ENCODE peak calls at places on chromosome 18, in seven cellular contexts. G is lung, W is cardiac muscle cell, D is GM23338, E is fibroblast of lung, B is IMR-90, Q is heart right ventricle. L is an unnamed sample.

GRCh38 chr18:31197676-31198075 is 35.0 kb upstream of the DSC1 start:
- DNase-seq in D (no peak), Q (no peak), E (peak), W (no peak), B (no peak), G (no peak), L (no peak)

GRCh38 chr18:34787931-34788532 is 77.9 kb downstream of the DTNA start:
- DNase-seq in G (peak), E (peak), W (peak), D (peak), Q (peak), B (peak), L (no peak)

GRCh38 chr18:48950536-48951447 is at the start of gene SMAD7:
- DNase-seq in E (no peak), B (no peak), W (no peak), Q (peak), G (no peak), D (no peak), L (no peak)

GRCh38 chr18:45617284-45617683 is 2.0 kb downstream of the SLC14A2 start:
- DNase-seq in D (no peak), W (no peak), B (peak), Q (peak), E (peak), G (peak), L (peak)

GRCh38 chr18:71001597-71001996 is 712.8 kb downstream of the SOCS6 start:
- DNase-seq in B (no peak), D (no peak), Q (no peak), W (no peak), G (no peak), E (no peak), L (no peak)

GRCh38 chr18:70160075-70160678 is 45.3 kb downstream of the RTTN start:
- DNase-seq in E (no peak), Q (no peak), G (no peak), D (no peak), B (no peak), W (no peak), L (no peak)

GRCh38 chr18:12121175-12122095 is 27.8 kb downstream of the ANKRD62 start:
- DNase-seq in W (peak), E (no peak), G (no peak), D (peak), Q (no peak), B (peak), L (no peak)

GRCh38 chr18:58299936-58300335 is 255.9 kb downstream of the NEDD4L start:
- DNase-seq in W (no peak), B (no peak), E (no peak), G (no peak), Q (no peak), D (no peak), L (no peak)

GRCh38 chr18:32378705-32379104 is 92.0 kb downstream of the GAREM1 start:
- DNase-seq in B (peak), D (no peak), W (no peak), Q (no peak), E (peak), G (no peak), L (peak)

GRCh38 chr18:35027206-35027605 is 14.0 kb upstream of the MAPRE2 start:
- DNase-seq in D (no peak), W (no peak), Q (no peak), B (no peak), E (no peak), G (no peak), L (no peak)

GRCh38 chr18:63188063-63188462 is 131.5 kb downstream of the BCL2 start:
- DNase-seq in E (no peak), D (no peak), B (no peak), Q (no peak), G (no peak), W (no peak), L (no peak)

GRCh38 chr18:56043691-56044090 is 455.7 kb upstream of the TCF4 start:
- DNase-seq in D (peak), W (no peak), Q (no peak), E (peak), G (no peak), B (no peak), L (no peak)

GRCh38 chr18:35144628-35145027 is 96.2 kb upstream of the ZNF397 start:
- DNase-seq in B (no peak), D (no peak), G (no peak), Q (no peak), E (no peak), W (no peak), L (no peak)

GRCh38 chr18:22169011-22169888 is at the start of gene GATA6:
- DNase-seq in G (peak), E (peak), D (peak), W (peak), Q (peak), B (peak), L (peak)

GRCh38 chr18:57276720-57277284 is 75.6 kb upstream of the ST8SIA3 start:
- DNase-seq in D (peak), G (no peak), E (no peak), B (no peak), Q (no peak), W (no peak), L (no peak)

GRCh38 chr18:79679552-79680099 is at the start of gene CTDP1:
- DNase-seq in D (peak), Q (peak), W (peak), E (peak), B (peak), G (peak), L (peak)

GRCh38 chr18:26520974-26521373 is 27.4 kb downstream of the KCTD1 start:
- DNase-seq in Q (no peak), G (no peak), W (no peak), D (no peak), B (no peak), E (no peak), L (no peak)

GRCh38 chr18:47931707-47932103 is 1.2 kb upstream of the SMAD2 start:
- DNase-seq in E (no peak), B (no peak), G (no peak), D (peak), Q (peak), W (peak), L (no peak)

GRCh38 chr18:71239111-71239624 is 950.3 kb downstream of the SOCS6 start:
- DNase-seq in W (no peak), G (no peak), B (no peak), Q (no peak), E (no peak), D (no peak), L (no peak)

GRCh38 chr18:28359177-28359576 is 182.2 kb upstream of the CDH2 start:
- DNase-seq in G (no peak), E (no peak), Q (no peak), W (no peak), D (no peak), B (no peak), L (no peak)

GRCh38 chr18:65659912-65660311 is 90.9 kb upstream of the CDH7 start:
- DNase-seq in B (no peak), E (peak), G (no peak), W (no peak), Q (no peak), D (no peak), L (no peak)

GRCh38 chr18:9700261-9700796 is 7.8 kb upstream of the RAB31 start:
- DNase-seq in D (no peak), Q (no peak), E (peak), G (no peak), B (peak), W (no peak), L (no peak)

GRCh38 chr18:54647176-54647575 is 56.1 kb downstream of the DYNAP start:
- DNase-seq in G (no peak), B (peak), W (peak), Q (no peak), D (peak), E (peak), L (peak)

GRCh38 chr18:48773821-48774220 is 176.9 kb downstream of the SMAD7 start:
- DNase-seq in D (no peak), B (no peak), E (no peak), W (peak), G (no peak), Q (no peak), L (peak)

GRCh38 chr18:9124824-9125223 is 11.8 kb upstream of the ANKRD12 start:
- DNase-seq in D (no peak), B (no peak), E (no peak), W (no peak), G (no peak), Q (no peak), L (no peak)

GRCh38 chr18:45993441-45993840 is 26.3 kb upstream of the EPG5 start:
- DNase-seq in D (no peak), Q (no peak), W (no peak), G (no peak), E (peak), B (peak), L (no peak)

GRCh38 chr18:49400398-49401072 is 59.9 kb downstream of the DYM start:
- DNase-seq in Q (no peak), E (peak), G (no peak), W (no peak), D (no peak), B (peak), L (no peak)

GRCh38 chr18:28080876-28081300 is 96.0 kb downstream of the CDH2 start:
- DNase-seq in G (no peak), W (no peak), D (no peak), Q (no peak), B (peak), E (peak), L (no peak)

GRCh38 chr18:79486356-79487197 is 90.8 kb downstream of the NFATC1 start:
- DNase-seq in W (no peak), E (no peak), B (no peak), G (no peak), Q (no peak), D (no peak), L (no peak)

GRCh38 chr18:67144342-67144741 is 372.2 kb downstream of the DSEL start:
- DNase-seq in B (no peak), D (no peak), Q (no peak), G (no peak), E (no peak), W (no peak), L (no peak)

GRCh38 chr18:56770873-56771272 is 119.7 kb downstream of the WDR7 start:
- DNase-seq in Q (no peak), D (no peak), B (peak), G (no peak), E (no peak), W (no peak), L (no peak)

GRCh38 chr18:78955066-78955465 is 24.6 kb upstream of the SALL3 start:
- DNase-seq in B (no peak), Q (no peak), W (no peak), D (no peak), G (no peak), E (no peak), L (no peak)

GRCh38 chr18:9619990-9620389 is 5.6 kb upstream of the PPP4R1 start:
- DNase-seq in G (no peak), W (no peak), Q (no peak), B (peak), D (no peak), E (peak), L (no peak)

GRCh38 chr18:78649421-78649820 is 330.2 kb upstream of the SALL3 start:
- DNase-seq in E (no peak), G (no peak), D (no peak), B (no peak), W (no peak), Q (no peak), L (no peak)

GRCh38 chr18:79136742-79137141 is 67.5 kb downstream of the ATP9B start:
- DNase-seq in Q (no peak), W (no peak), B (no peak), E (no peak), G (no peak), D (peak), L (no peak)

GRCh38 chr18:75003089-75003488 is 205.8 kb downstream of the PTGR3 start:
- DNase-seq in Q (no peak), D (no peak), W (no peak), E (peak), G (no peak), B (peak), L (no peak)

GRCh38 chr18:48172226-48173006 is 236.8 kb downstream of the ZBTB7C start:
- DNase-seq in G (no peak), E (no peak), Q (no peak), W (no peak), D (no peak), B (no peak), L (no peak)

GRCh38 chr18:3279201-3280185 is 17.6 kb downstream of the MYL12B start:
- DNase-seq in B (no peak), D (no peak), E (no peak), Q (no peak), G (no peak), W (no peak), L (no peak)

GRCh38 chr18:40325988-40326387 is 1629.0 kb upstream of the PIK3C3 start:
- DNase-seq in Q (no peak), B (no peak), W (no peak), D (no peak), G (no peak), E (no peak), L (no peak)

DNA sequence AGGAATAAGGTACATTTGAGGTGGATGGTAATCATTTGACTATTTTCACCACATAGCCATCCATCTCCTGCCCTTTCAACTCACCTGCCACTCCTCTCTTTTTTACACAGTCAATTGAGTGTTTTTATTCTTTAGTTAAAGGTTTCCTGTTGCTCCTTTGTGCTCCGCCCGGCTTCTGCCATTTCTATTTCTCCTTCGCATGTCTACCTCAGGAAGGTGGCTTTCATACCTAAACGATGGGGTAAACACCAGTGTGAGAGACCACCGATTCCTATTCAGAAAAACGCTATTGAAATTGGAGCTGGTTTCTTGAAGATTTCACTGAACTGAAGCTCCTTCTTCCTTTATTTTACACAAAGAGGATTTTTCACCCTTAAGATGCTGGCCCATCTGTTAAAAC is 1628.0 kb upstream of the PIK3C3 start:
- DNase-seq in E (no peak), Q (no peak), D (peak), G (no peak), B (no peak), W (no peak), L (no peak)
- H3K27ac ChIP-seq in E (no peak), Q (no peak), D (peak), G (no peak), B (no peak), W (no peak), L (no peak)

GRCh38 chr18:51037230-51037629 is 7.2 kb downstream of the SMAD4 start:
- DNase-seq in E (no peak), B (no peak), Q (no peak), W (no peak), D (no peak), G (no peak), L (no peak)
- H3K27ac ChIP-seq in E (no peak), B (no peak), Q (no peak), W (peak), D (peak), G (no peak), L (no peak)

DNA sequence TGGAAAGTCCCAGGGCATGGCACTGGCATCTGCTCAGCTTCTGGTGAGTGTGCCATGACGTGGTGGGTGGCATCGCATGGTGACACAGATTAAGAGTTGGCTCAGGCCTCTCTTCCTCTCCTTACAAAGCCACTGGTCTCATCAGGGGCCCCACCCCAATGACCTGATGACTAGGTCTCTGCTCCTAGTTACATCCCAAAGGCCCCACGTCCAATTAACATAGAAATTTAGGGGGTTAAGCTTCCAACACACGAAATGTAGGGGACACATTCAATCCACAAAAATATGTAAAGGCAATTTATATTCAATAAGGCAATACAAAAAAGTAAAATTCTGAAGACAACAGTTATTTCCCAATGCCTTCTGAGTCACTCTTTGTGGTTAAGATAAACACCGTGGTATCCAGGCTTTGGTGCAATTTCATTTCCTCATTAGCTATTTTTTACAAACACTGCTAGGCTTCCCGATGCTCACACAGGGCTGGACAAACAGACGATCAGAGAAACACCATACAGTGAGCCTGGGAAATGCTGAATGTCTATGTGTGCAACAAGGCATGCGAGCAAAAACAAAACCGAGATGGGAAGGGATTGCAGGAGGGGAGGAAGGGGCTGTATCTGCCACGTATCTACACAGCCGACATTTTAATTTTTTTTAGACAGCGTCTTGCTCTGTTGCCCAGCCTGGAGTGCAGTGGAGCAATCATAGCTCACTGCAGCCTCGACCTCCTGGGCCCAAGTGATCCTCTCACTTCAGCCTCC is 67.2 kb downstream of the MBP start:
- DNase-seq in D (no peak), Q (no peak), B (peak), E (peak), G (no peak), W (no peak), L (no peak)
- H3K27ac ChIP-seq in D (no peak), Q (peak), B (peak), E (peak), G (peak), W (no peak), L (no peak)

DNA sequence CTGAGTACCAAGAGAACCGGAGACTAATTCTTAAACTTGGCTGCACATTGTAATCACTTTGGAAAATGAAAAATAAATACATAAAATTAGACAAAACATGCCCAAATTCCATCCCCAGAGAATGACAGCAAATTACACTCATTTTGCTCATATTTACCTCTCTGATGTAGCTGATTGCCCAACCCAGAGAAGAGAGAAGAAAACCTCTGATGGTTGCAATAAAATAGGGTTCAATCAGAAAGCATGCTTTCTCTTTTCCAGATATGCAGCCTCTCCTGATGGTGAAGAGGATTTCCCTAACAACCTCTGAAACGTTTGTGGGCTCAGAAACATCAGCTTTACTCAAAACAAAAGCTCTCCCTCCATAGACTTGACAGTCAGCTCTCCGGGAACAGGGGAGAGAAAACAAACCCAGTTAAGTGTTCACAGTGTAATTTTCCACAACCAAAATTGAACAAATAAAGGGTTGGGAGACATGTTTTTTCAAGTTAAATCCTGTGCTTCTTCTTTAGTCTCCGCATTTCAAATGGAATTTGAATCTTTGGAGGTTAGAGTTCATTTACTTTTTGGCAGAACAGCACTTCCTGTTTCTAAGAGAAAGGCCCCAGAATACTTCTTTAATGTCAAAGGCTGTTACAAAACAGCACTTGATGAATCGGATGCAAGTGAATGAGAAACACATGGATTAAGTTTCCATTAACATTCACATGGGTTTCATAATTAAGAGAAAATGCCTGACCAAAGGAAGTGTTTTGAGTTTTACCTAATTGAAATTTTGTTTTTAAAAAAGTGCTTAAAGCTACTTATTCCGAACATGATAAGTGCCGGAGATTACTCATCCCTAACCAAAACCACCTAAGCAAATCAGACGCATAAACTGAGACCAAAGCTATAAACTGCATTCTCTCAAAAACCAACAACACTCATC is 570.1 kb upstream of the SYT4 start:
- DNase-seq in D (peak), G (no peak), Q (no peak), B (peak), W (no peak), E (peak), L (no peak)
- H3K27ac ChIP-seq in D (no peak), G (no peak), Q (peak), B (peak), W (no peak), E (no peak), L (no peak)

GRCh38 chr18:59458575-59458974 is 99.5 kb upstream of the LMAN1 start:
- DNase-seq in B (no peak), E (no peak), Q (no peak), W (peak), G (no peak), D (no peak), L (no peak)
- H3K27ac ChIP-seq in B (no peak), E (no peak), Q (no peak), W (no peak), G (no peak), D (no peak), L (no peak)

GRCh38 chr18:23502516-23503037 is 734 bp upstream of the RMC1 start:
- DNase-seq in W (no peak), Q (no peak), E (no peak), D (no peak), B (no peak), G (no peak), L (no peak)
- H3K27ac ChIP-seq in W (peak), Q (peak), E (peak), D (no peak), B (peak), G (peak), L (peak)

GRCh38 chr18:73316513-73316912 is 448.7 kb upstream of the NETO1 start:
- DNase-seq in B (peak), G (no peak), E (peak), D (no peak), Q (no peak), W (no peak), L (no peak)

GRCh38 chr18:73315381-73315780 is 447.6 kb upstream of the NETO1 start:
- DNase-seq in Q (no peak), W (no peak), E (peak), B (no peak), D (no peak), G (no peak), L (no peak)

DNA sequence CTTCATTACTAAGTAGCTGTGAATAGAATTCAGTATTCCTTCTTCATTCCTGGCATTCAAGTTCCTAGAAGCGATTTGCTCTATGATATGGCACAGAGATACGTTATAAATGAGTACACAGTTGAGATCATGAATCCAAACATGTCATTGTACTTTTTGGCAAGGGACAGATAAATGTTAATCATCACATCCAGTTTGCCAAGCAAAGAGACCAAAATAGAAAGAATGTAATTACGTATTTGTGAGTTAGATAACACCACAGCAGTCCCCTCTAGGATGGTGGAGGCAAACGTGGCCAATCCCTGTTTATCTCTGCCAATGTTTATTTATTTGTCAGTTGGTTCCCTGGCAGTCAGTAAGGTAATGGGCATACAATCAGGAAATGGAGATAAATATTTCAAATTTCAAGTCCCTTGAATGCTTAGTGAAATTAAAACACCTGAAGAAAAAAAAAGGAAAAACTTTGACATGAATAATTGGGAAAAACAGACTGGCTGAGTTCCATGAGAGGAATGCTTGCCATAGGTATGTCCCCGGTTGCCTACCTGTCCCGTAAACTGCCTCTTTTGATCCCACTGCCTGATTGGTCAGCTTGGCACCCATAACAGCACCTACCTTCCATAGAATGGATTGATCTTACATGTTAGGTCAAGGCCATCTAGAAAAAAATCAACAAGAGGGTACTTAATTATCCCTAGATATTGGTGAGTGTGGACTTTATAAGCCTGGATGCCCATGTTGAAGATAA is 451.1 kb upstream of the NETO1 start:
- DNase-seq in B (peak), Q (peak), D (no peak), E (peak), W (no peak), G (no peak), L (peak)
- H3K27ac ChIP-seq in B (no peak), Q (peak), D (no peak), E (no peak), W (no peak), G (no peak), L (no peak)